ENCODE peak calls at places on chromosomes 13 and 19, in ten cellular contexts. V, U, A, M, T, G, E, W, H and K are unnamed samples.

GRCh38 chr19:42401365-42402303 is 11.5 kb upstream of the CNFN start:
- DNase-seq in W (peak), G (peak), A (peak), V (peak), M (peak), T (no peak), E (peak), U (peak), H (peak), K (peak)

GRCh38 chr13:102405499-102406079 is 3.7 kb upstream of the FGF14 start:
- DNase-seq in T (no peak), H (no peak), W (no peak), G (no peak), M (peak), U (no peak), E (no peak), A (no peak), V (no peak), K (peak)

GRCh38 chr13:30235206-30235605 is 72.1 kb downstream of the KATNAL1 start:
- DNase-seq in A (no peak), V (no peak), H (no peak), M (no peak), W (no peak), U (no peak), E (no peak), G (peak), T (no peak), K (peak)

GRCh38 chr19:3968556-3969434 is 2.1 kb downstream of the DAPK3 start:
- DNase-seq in U (peak), V (peak), T (peak), A (peak), H (peak), W (peak), G (no peak), E (no peak), M (peak), K (peak)

GRCh38 chr19:13817018-13817614 is 21.9 kb downstream of the ZSWIM4 start:
- DNase-seq in E (no peak), M (peak), G (no peak), U (no peak), V (no peak), A (no peak), T (no peak), H (no peak), W (no peak), K (no peak)

GRCh38 chr19:5339470-5339949 is 1.1 kb downstream of the PTPRS start:
- DNase-seq in U (no peak), H (no peak), M (no peak), E (no peak), G (no peak), V (peak), T (no peak), W (no peak), A (no peak), K (no peak)

GRCh38 chr19:32642771-32643170 is 32.2 kb downstream of the ANKRD27 start:
- DNase-seq in A (no peak), U (no peak), H (no peak), G (no peak), W (no peak), E (peak), M (no peak), T (no peak), V (no peak), K (no peak)

GRCh38 chr13:25990801-25991200 is 61.0 kb downstream of the SHISA2 start:
- DNase-seq in G (no peak), M (no peak), U (no peak), W (no peak), E (no peak), T (no peak), V (no peak), H (no peak), A (no peak), K (no peak)

GRCh38 chr13:24050292-24050711 is 110.2 kb upstream of the SPATA13 start:
- DNase-seq in W (no peak), A (no peak), T (no peak), U (no peak), H (no peak), G (no peak), E (no peak), V (no peak), M (no peak), K (peak)

GRCh38 chr13:33728271-33729037 is 89.5 kb upstream of the RFC3 start:
- DNase-seq in A (peak), G (peak), W (peak), V (no peak), H (no peak), T (peak), U (peak), M (no peak), E (no peak), K (no peak)

GRCh38 chr13:112182831-112183543 is 116.0 kb downstream of the SOX1 start:
- DNase-seq in M (peak), T (no peak), H (no peak), E (no peak), G (no peak), V (no peak), U (no peak), A (no peak), W (no peak), K (peak)

GRCh38 chr19:58196911-58197616 is 14.2 kb downstream of the ZNF274 start:
- DNase-seq in M (no peak), W (no peak), G (peak), T (no peak), V (no peak), U (no peak), E (no peak), A (peak), H (no peak), K (peak)

GRCh38 chr19:29497241-29497640 is 28.6 kb upstream of the VSTM2B start:
- DNase-seq in T (no peak), A (no peak), U (peak), E (no peak), G (no peak), W (no peak), H (no peak), M (no peak), V (no peak), K (no peak)

GRCh38 chr19:44808463-44809371 is at the start of gene BCAM:
- DNase-seq in M (peak), W (peak), E (no peak), G (no peak), U (peak), H (no peak), T (no peak), A (peak), V (peak), K (peak)

GRCh38 chr13:42548731-42549554 is 25.0 kb upstream of the TNFSF11 start:
- DNase-seq in U (peak), A (peak), H (peak), M (no peak), T (no peak), V (no peak), W (no peak), E (no peak), G (peak), K (no peak)

GRCh38 chr13:22243519-22244197 is 572.8 kb downstream of the FGF9 start:
- DNase-seq in E (no peak), G (no peak), M (no peak), V (peak), A (no peak), T (no peak), H (no peak), W (no peak), U (no peak), K (no peak)

GRCh38 chr19:33841685-33842084 is 45.0 kb downstream of the KCTD15 start:
- DNase-seq in T (no peak), U (no peak), W (no peak), E (no peak), V (no peak), G (no peak), H (no peak), A (no peak), M (no peak), K (no peak)

GRCh38 chr13:32734511-32734910 is 148.3 kb downstream of the PDS5B start:
- DNase-seq in E (no peak), V (no peak), H (no peak), M (no peak), G (no peak), U (no peak), T (peak), A (peak), W (no peak), K (peak)

GRCh38 chr13:33435207-33435606 is 149.7 kb upstream of the STARD13 start:
- DNase-seq in H (no peak), T (no peak), G (no peak), A (no peak), W (no peak), M (no peak), U (no peak), E (no peak), V (no peak), K (no peak)

GRCh38 chr13:93775507-93776108 is 549.0 kb downstream of the GPC6 start:
- DNase-seq in E (no peak), U (no peak), G (no peak), V (no peak), T (no peak), A (no peak), H (no peak), W (no peak), M (no peak), K (peak)

GRCh38 chr13:25977216-25977615 is 74.6 kb downstream of the SHISA2 start:
- DNase-seq in G (no peak), U (no peak), T (no peak), A (peak), E (no peak), W (no peak), H (no peak), M (no peak), V (no peak), K (no peak)

GRCh38 chr19:18419699-18420460 is 682 bp downstream of the SSBP4 start:
- DNase-seq in V (no peak), W (peak), M (peak), U (no peak), A (no peak), T (no peak), E (no peak), H (no peak), G (peak), K (no peak)
- TF ChIP-seq CTCF in V (no peak), W (no peak), M (no peak), U (no peak), A (no peak), T (no peak), E (no peak), H (no peak), G (no peak), K (no peak)

GRCh38 chr19:15248648-15249559 is 16.7 kb upstream of the EPHX3 start:
- DNase-seq in G (no peak), H (peak), U (peak), T (no peak), V (peak), A (peak), W (peak), M (peak), E (no peak), K (peak)
- TF ChIP-seq CTCF in G (no peak), H (no peak), U (no peak), T (no peak), V (no peak), A (no peak), W (no peak), M (no peak), E (no peak), K (no peak)

GRCh38 chr13:103510007-103510406 is 443.8 kb upstream of the SLC10A2 start:
- DNase-seq in M (no peak), U (no peak), H (no peak), W (peak), G (no peak), A (no peak), T (no peak), V (no peak), E (no peak), K (no peak)
- TF ChIP-seq CTCF in M (no peak), U (no peak), H (no peak), W (no peak), G (no peak), A (no peak), T (no peak), V (no peak), E (no peak), K (no peak)

GRCh38 chr19:45862564-45863334 is at the start of gene SYMPK:
- DNase-seq in A (peak), T (peak), U (peak), M (peak), E (peak), V (peak), H (peak), G (peak), W (peak), K (peak)
- TF ChIP-seq CTCF in A (no peak), T (no peak), U (no peak), M (no peak), E (no peak), V (no peak), H (no peak), G (no peak), W (no peak), K (no peak)